ENCODE peak calls at places on chromosome 14, in four cellular contexts. U is HS-27A, E is mesothelial cell of epicardium, I is T follicular helper cell. X is an unnamed sample.

GRCh38 chr14:94935901-94936300 is 166.0 kb upstream of the GSC start:
- DNase-seq in U (no peak), I (no peak), E (no peak), X (no peak)

GRCh38 chr14:91230363-91231035 is 14.0 kb downstream of the GPR68 start:
- DNase-seq in U (no peak), E (no peak), I (no peak), X (peak)

GRCh38 chr14:64060648-64061096 is 207.9 kb downstream of the SYNE2 start:
- DNase-seq in E (no peak), U (peak), I (no peak), X (peak)

GRCh38 chr14:61564623-61565091 is 130.7 kb upstream of the HIF1A start:
- DNase-seq in U (peak), I (no peak), E (no peak), X (no peak)

GRCh38 chr14:52951730-52952481 is 1.1 kb upstream of the FERMT2 start:
- DNase-seq in E (no peak), U (no peak), I (no peak), X (peak)

GRCh38 chr14:103361868-103362267 is 23.3 kb upstream of the MARK3 start:
- DNase-seq in E (no peak), I (no peak), U (peak), X (no peak)

GRCh38 chr14:31243860-31244259 is 36.3 kb upstream of the HECTD1 start:
- DNase-seq in E (no peak), I (no peak), U (no peak), X (no peak)

GRCh38 chr14:105876829-105877228 is 350.4 kb downstream of the TMEM121 start:
- DNase-seq in I (no peak), U (no peak), E (peak), X (no peak)

GRCh38 chr14:22896760-22897159 is 13.7 kb downstream of the REM2 start:
- DNase-seq in I (no peak), E (no peak), U (no peak), X (no peak)

GRCh38 chr14:91127411-91127810 is 13.5 kb downstream of the DGLUCY start:
- DNase-seq in U (no peak), I (no peak), E (peak), X (peak)

GRCh38 chr14:28767851-28768548 is 1.4 kb downstream of the FOXG1 start:
- DNase-seq in E (no peak), I (no peak), U (no peak), X (no peak)

GRCh38 chr14:91115986-91116385 is 2.1 kb downstream of the DGLUCY start:
- DNase-seq in E (no peak), I (no peak), U (no peak), X (peak)

X was measured in T47D.